ENCODE peak calls at places on chromosome 15, in four cellular contexts. J is M059J; S is NCI-H2081 treated with DMSO at 0.1 percent for 48 hours; Q is stimulated activated CD4-positive, alpha-beta T cell treated with anti-CD3 and anti-CD28 coated beads, Interleukin-1b, Interleukin-23, amount 100 ng/mL, for 1 hour. M is an unnamed sample.

GRCh38 chr15:88756521-88756920 is 46.7 kb upstream of the ACAN start:
- DNase-seq in J (no peak), S (no peak), Q (no peak), M (no peak)

GRCh38 chr15:58875343-58875742 is 58.1 kb downstream of the SLTM start:
- DNase-seq in J (peak), S (no peak), Q (no peak), M (no peak)

GRCh38 chr15:42331235-42331634 is 28.1 kb upstream of the CAPN3 start:
- DNase-seq in J (no peak), S (no peak), Q (no peak), M (peak)

GRCh38 chr15:59941612-59942011 is 62.5 kb upstream of the FOXB1 start:
- DNase-seq in J (peak), S (no peak), Q (no peak), M (no peak)

GRCh38 chr15:83119968-83120581 is 12.6 kb downstream of the TM6SF1 start:
- DNase-seq in J (no peak), S (no peak), Q (no peak), M (no peak)

GRCh38 chr15:86555939-86556725 is 476.5 kb downstream of the AGBL1 start:
- DNase-seq in J (no peak), S (no peak), Q (no peak), M (peak)

GRCh38 chr15:55800216-55800615 is 57.3 kb upstream of the PRTG start:
- DNase-seq in J (no peak), S (no peak), Q (no peak), M (no peak)

GRCh38 chr15:94972314-94972713 is 741.0 kb downstream of the MCTP2 start:
- DNase-seq in J (peak), S (no peak), Q (no peak), M (peak)

GRCh38 chr15:41566121-41566885 is 7.3 kb downstream of the TYRO3 start:
- DNase-seq in J (no peak), S (no peak), Q (no peak), M (no peak)

GRCh38 chr15:52288051-52288942 is 7.3 kb downstream of the MYO5C start:
- DNase-seq in J (peak), S (no peak), Q (no peak), M (peak)

GRCh38 chr15:71448688-71449114 is 333.4 kb downstream of the THSD4 start:
- DNase-seq in J (peak), S (peak), Q (no peak), M (peak)

GRCh38 chr15:87033056-87033455 is 953.4 kb downstream of the AGBL1 start:
- DNase-seq in J (peak), S (no peak), Q (no peak), M (no peak)

GRCh38 chr15:79115971-79116370 is 25.4 kb upstream of the RASGRF1 start:
- DNase-seq in J (no peak), S (no peak), Q (no peak), M (no peak)

M was measured in astrocyte.